ENCODE peak calls at places on chromosome 15, in seven cellular contexts. M is WTC11; L is activated naive CD8-positive, alpha-beta T cell treated with anti-CD3 and anti-CD28 coated beads, Interleukin-2, amount 50 U/mL, for 24 hours; Y is HFF-Myc; G is GM04504; V is OCI-LY7; B is A549. U is an unnamed sample.

GRCh38 chr15:65106011-65106590 is 8.9 kb downstream of the UBAP1L start:
- DNase-seq in B (no peak), Y (no peak), V (no peak), L (no peak), G (no peak), M (no peak), U (no peak)

GRCh38 chr15:70519616-70520015 is 243.7 kb downstream of the UACA start:
- DNase-seq in G (no peak), L (no peak), B (no peak), Y (no peak), M (no peak), V (no peak), U (no peak)

GRCh38 chr15:82942691-82943090 is 9.8 kb downstream of the HOMER2 start:
- DNase-seq in M (no peak), V (no peak), L (no peak), Y (no peak), B (peak), G (peak), U (peak)

GRCh38 chr15:83498801-83499200 is 51.7 kb downstream of the SH3GL3 start:
- DNase-seq in V (no peak), G (no peak), M (peak), B (no peak), Y (no peak), L (no peak), U (no peak)

GRCh38 chr15:101156509-101157159 is 95.2 kb downstream of the CHSY1 start:
- DNase-seq in L (no peak), Y (no peak), V (peak), G (no peak), M (no peak), B (no peak), U (no peak)

GRCh38 chr15:28079313-28079969 is 19.7 kb downstream of the OCA2 start:
- DNase-seq in V (no peak), B (no peak), L (no peak), G (no peak), Y (no peak), M (no peak), U (no peak)

GRCh38 chr15:34709866-34710265 is 44.9 kb downstream of the GJD2 start:
- DNase-seq in Y (no peak), B (peak), G (peak), M (no peak), V (no peak), L (no peak), U (no peak)

GRCh38 chr15:58467121-58467721 is 35.4 kb downstream of the LIPC start:
- DNase-seq in L (no peak), B (no peak), V (no peak), M (no peak), Y (no peak), G (no peak), U (no peak)

GRCh38 chr15:72323752-72324151 is 3.8 kb upstream of the CELF6 start:
- DNase-seq in V (no peak), G (no peak), Y (no peak), L (no peak), M (no peak), B (no peak), U (no peak)

GRCh38 chr15:34726407-34727100 is 28.2 kb downstream of the GJD2 start:
- DNase-seq in L (no peak), G (peak), B (no peak), V (no peak), M (no peak), Y (no peak), U (peak)

U was measured in HS-5.